ENCODE peak calls at places on chromosomes 11 and 22, in six cellular contexts. Q is colonic mucosa, I is lung, G is hepatocyte, H is A549, C is nephron progenitor cell. M is an unnamed sample.
A peak's percentile ranks its signal among the peaks of the same experiment; 100 is the strongest.

GRCh38 chr11:57785072-57785471 is 23.5 kb downstream of the CTNND1 start:
- DNase-seq in Q (no peak), I (no peak), G (no peak), H (no peak), C (no peak), M (no peak)

GRCh38 chr11:117916956-117917355 is 12.2 kb downstream of the TMPRSS13 start:
- DNase-seq in Q (no peak), I (no peak), G (no peak), H (no peak), C (no peak), M (no peak)

GRCh38 chr11:127737499-127737898 is 736.9 kb upstream of the KIRREL3 start:
- DNase-seq in Q (no peak), I (no peak), G (no peak), H (no peak), C (no peak), M (no peak)

GRCh38 chr22:39351689-39352214 is 2.0 kb downstream of the SYNGR1 start:
- DNase-seq in Q (no peak), I (no peak), G (no peak), H (no peak), C (peak; percentile 46), M (no peak)

GRCh38 chr22:45224988-45225731 is 15.5 kb downstream of the KIAA0930 start:
- DNase-seq in Q (no peak), I (no peak), G (peak; percentile 3), H (no peak), C (no peak), M (no peak)

GRCh38 chr11:6735306-6735705 is 36.5 kb downstream of the OR2AG2 start:
- DNase-seq in Q (no peak), I (no peak), G (no peak), H (no peak), C (no peak), M (peak; percentile 45)

GRCh38 chr22:22528780-22529179 is 8.7 kb upstream of the ZNF280A start:
- DNase-seq in Q (no peak), I (no peak), G (no peak), H (no peak), C (no peak), M (no peak)

GRCh38 chr11:46285594-46286033 is 8.2 kb downstream of the CREB3L1 start:
- DNase-seq in Q (no peak), I (no peak), G (no peak), H (no peak), C (no peak), M (no peak)

GRCh38 chr11:28924007-28924406 is 815.8 kb downstream of the METTL15 start:
- DNase-seq in Q (no peak), I (no peak), G (no peak), H (no peak), C (no peak), M (no peak)

GRCh38 chr11:69588270-69588669 is 52.7 kb upstream of the CCND1 start:
- DNase-seq in Q (no peak), I (no peak), G (no peak), H (peak; percentile 66), C (no peak), M (peak; percentile 22)

GRCh38 chr11:117993988-117994741 is 8.0 kb downstream of the IL10RA start:
- DNase-seq in Q (no peak), I (no peak), G (peak; percentile 34), H (no peak), C (no peak), M (no peak)

GRCh38 chr11:133681901-133682300 is 149.6 kb upstream of the OPCML start:
- DNase-seq in Q (no peak), I (no peak), G (no peak), H (no peak), C (no peak), M (no peak)

GRCh38 chr11:1534682-1535081 is 37.4 kb downstream of the DUSP8 start:
- DNase-seq in Q (no peak), I (no peak), G (no peak), H (no peak), C (no peak), M (no peak)

GRCh38 chr11:31531293-31531692 is 21.7 kb downstream of the ELP4 start:
- DNase-seq in Q (no peak), I (no peak), G (no peak), H (no peak), C (no peak), M (no peak)

GRCh38 chr11:123518496-123519054 is 88.5 kb downstream of the GRAMD1B start:
- DNase-seq in Q (no peak), I (no peak), G (no peak), H (no peak), C (no peak), M (no peak)

GRCh38 chr22:22748297-22748743 is 103.9 kb downstream of the GGTLC2 start:
- DNase-seq in Q (peak; percentile 50), I (peak; percentile 50), G (peak; percentile 65), H (peak; percentile 51), C (peak; percentile 40), M (no peak)

GRCh38 chr11:31974737-31975136 is 116.1 kb upstream of the RCN1 start:
- DNase-seq in Q (no peak), I (no peak), G (no peak), H (peak; percentile 48), C (no peak), M (peak; percentile 68)

GRCh38 chr11:130094614-130095013 is 24.9 kb downstream of the APLP2 start:
- DNase-seq in Q (no peak), I (no peak), G (no peak), H (no peak), C (no peak), M (no peak)

GRCh38 chr11:133064152-133064877 is 468.0 kb downstream of the OPCML start:
- DNase-seq in Q (no peak), I (peak; percentile 76), G (peak; percentile 91), H (no peak), C (peak; percentile 89), M (no peak)

GRCh38 chr11:37712246-37712645 is 1114.2 kb upstream of the RAG2 start:
- DNase-seq in Q (no peak), I (no peak), G (peak; percentile 13), H (no peak), C (peak; percentile 6), M (no peak)

GRCh38 chr11:102320679-102321078 is 3.4 kb downstream of the BIRC3 start:
- DNase-seq in Q (no peak), I (no peak), G (no peak), H (no peak), C (no peak), M (no peak)

GRCh38 chr22:27842994-27843431 is 41.5 kb upstream of the MN1 start:
- DNase-seq in Q (no peak), I (no peak), G (no peak), H (no peak), C (no peak), M (no peak)

DNA sequence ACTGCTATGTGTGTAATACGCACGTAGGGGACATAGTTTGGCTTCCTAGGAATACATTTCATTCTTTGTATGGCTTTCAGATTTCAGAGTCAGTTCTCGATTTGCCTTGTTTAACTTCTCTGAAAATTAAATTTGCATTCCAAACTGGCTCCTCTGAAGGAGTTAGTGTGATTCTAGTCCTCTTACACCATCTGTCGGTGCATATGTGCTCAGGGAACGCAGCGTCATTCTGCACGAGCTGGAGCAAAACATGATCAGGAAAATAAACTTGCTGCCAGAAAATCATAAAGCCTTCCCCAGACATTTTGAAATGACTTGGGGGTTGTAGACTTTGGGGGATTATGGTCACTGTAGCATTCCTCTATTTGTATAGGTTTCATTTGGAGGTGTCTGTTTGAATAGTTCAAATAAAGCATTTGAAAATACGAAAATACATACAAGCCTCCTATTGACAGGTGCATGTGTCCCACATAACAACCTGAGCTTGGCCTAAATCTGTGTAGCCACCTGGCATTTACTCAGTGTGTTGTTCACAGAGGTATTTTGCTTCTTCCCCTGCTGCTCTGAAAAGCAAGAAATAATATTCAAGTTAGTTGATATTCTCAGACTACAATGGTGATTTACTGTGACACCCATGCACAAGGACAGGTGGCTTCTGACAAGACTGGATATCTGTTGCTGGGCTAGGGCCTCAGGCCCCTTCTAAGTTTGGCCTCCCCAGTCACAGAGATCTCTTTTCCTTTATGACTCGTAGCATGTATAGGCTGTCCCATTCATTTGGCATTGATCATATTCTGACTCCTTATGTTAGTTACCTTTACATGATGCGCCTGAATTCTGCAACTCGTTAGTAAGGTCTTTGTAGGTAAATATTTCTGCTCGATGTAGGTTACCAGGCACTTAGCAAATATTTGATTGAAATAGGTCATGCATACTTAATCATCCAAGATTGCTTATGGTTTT is 81.6 kb upstream of the SORL1-AS1 start:
- DNase-seq in Q (no peak), I (no peak), G (no peak), H (no peak), C (no peak), M (no peak)
- TF ChIP-seq CTCF in Q (no peak), I (no peak), G (peak; percentile 16), H (no peak), C (no peak), M (peak; percentile 34)

DNA sequence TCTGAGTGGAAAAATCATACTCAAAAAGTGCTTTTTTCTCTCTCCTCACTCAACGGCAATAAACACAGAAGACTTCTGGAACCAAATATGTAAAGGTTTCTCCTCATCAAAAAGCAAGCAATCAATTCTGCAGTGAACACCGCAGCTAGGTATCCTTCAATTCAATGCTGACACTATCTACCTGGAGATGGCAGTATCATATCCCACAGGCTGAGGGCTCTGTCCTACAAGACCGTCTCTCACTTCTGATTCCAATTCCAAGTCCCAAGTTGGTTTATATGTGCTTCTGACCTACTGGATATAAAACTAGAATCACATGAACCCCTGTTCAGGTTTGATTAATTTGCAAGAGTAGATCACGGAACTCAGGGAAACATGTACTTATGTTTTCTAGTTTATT is 59.7 kb upstream of the LUZP2 start:
- DNase-seq in Q (no peak), I (no peak), G (no peak), H (no peak), C (no peak), M (no peak)
- TF ChIP-seq CTCF in Q (no peak), I (no peak), G (peak; percentile 16), H (no peak), C (no peak), M (peak; percentile 25)

DNA sequence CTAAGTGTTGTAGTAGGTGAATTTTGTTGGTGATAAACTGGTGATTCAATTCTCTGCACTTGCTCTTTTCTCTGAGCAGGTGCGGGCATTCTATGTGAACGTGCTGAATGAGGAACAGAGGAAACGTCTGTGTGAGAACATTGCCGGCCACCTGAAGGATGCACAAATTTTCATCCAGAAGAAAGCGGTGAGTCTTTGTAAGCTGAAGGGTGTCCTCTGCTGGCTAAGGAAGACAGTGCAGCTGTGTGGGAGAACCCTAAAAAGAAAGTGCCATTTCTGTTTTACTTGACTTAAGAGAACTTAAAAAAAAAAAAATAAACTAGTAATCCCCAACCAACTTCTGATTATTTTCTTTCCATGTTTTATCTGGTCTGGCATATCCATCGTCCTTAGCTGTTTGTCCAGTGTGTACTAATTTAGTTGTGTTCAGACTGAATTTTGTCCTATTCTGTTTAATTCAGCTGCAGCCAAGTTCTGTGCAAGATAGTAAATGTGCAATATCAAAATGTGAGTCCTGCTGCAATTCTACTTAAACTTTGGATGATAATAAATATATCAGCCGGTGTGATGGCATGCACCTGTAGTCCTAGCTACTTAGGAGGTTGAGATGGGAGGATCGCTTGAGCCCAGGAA is 29.6 kb downstream of the CAT start:
- DNase-seq in Q (peak; percentile 35), I (no peak), G (peak; percentile 61), H (peak; percentile 42), C (no peak), M (peak; percentile 6)
- TF ChIP-seq CTCF in Q (peak; percentile 63), I (peak; percentile 14), G (peak; percentile 63), H (peak; percentile 44), C (peak; percentile 46), M (peak; percentile 90)

GRCh38 chr11:131616456-131616855 is 246.0 kb downstream of the NTM start:
- DNase-seq in Q (no peak), I (no peak), G (no peak), H (no peak), C (no peak), M (no peak)
- TF ChIP-seq CTCF in Q (no peak), I (no peak), G (no peak), H (no peak), C (no peak), M (no peak)